ENCODE peak calls at places on chromosomes 3 and 15, in eight cellular contexts. K is activated naive CD4-positive, alpha-beta T cell treated with anti-CD3 and anti-CD28 coated beads, Interleukin-2, amount 10 ng/mL, durations not matched to agents 7 days and 5 days; B is activated CD4-positive, CD25-positive, alpha-beta regulatory T cell; C is EH; R is H7; F is GM03348; V is HTR-8/SVneo; A is EL. Z is an unnamed sample.

GRCh38 chr3:183180105-183180763 is 17.7 kb upstream of the LAMP3 start:
- DNase-seq in K (no peak), B (no peak), C (no peak), R (peak), F (no peak), V (no peak), A (no peak), Z (no peak)

GRCh38 chr15:73015493-73015892 is 36.8 kb upstream of the NEO1 start:
- DNase-seq in K (no peak), B (no peak), C (no peak), R (peak), F (no peak), V (no peak), A (no peak), Z (no peak)

GRCh38 chr3:45332493-45332892 is 55.9 kb upstream of the LARS2 start:
- DNase-seq in K (no peak), B (no peak), C (no peak), R (no peak), F (no peak), V (no peak), A (no peak), Z (no peak)

GRCh38 chr3:101828289-101828688 is 21.0 kb upstream of the NFKBIZ start:
- DNase-seq in K (no peak), B (no peak), C (peak), R (no peak), F (no peak), V (no peak), A (no peak), Z (no peak)

GRCh38 chr3:196431193-196432136 is 762 bp downstream of the UBXN7 start:
- DNase-seq in K (no peak), B (peak), C (peak), R (peak), F (peak), V (peak), A (peak), Z (no peak)

GRCh38 chr15:96340611-96341464 is 10.3 kb downstream of the NR2F2 start:
- DNase-seq in K (no peak), B (no peak), C (peak), R (peak), F (peak), V (no peak), A (peak), Z (no peak)

GRCh38 chr15:77525907-77526581 is 105.4 kb downstream of the HMG20A start:
- DNase-seq in K (no peak), B (no peak), C (no peak), R (no peak), F (no peak), V (no peak), A (no peak), Z (no peak)

GRCh38 chr3:103847081-103848062 is 1412.6 kb downstream of the ZPLD1 start:
- DNase-seq in K (no peak), B (no peak), C (no peak), R (no peak), F (no peak), V (no peak), A (no peak), Z (no peak)

GRCh38 chr15:88219623-88220022 is 36.9 kb downstream of the NTRK3 start:
- DNase-seq in K (no peak), B (no peak), C (no peak), R (no peak), F (no peak), V (no peak), A (no peak), Z (no peak)

GRCh38 chr3:69784854-69785523 is 45.7 kb downstream of the MITF start:
- DNase-seq in K (no peak), B (no peak), C (peak), R (no peak), F (peak), V (peak), A (peak), Z (peak)

GRCh38 chr3:120209425-120209824 is 75.6 kb downstream of the GPR156 start:
- DNase-seq in K (no peak), B (no peak), C (no peak), R (no peak), F (no peak), V (no peak), A (no peak), Z (no peak)

GRCh38 chr3:141074529-141074928 is 23.4 kb downstream of the SPSB4 start:
- DNase-seq in K (no peak), B (no peak), C (no peak), R (peak), F (no peak), V (no peak), A (no peak), Z (no peak)

GRCh38 chr3:44954962-44955361 is 21.0 kb downstream of the ZDHHC3 start:
- DNase-seq in K (no peak), B (no peak), C (peak), R (no peak), F (peak), V (no peak), A (peak), Z (no peak)

GRCh38 chr3:12822725-12823373 is 18.5 kb downstream of the RPL32 start:
- DNase-seq in K (no peak), B (no peak), C (no peak), R (peak), F (peak), V (peak), A (no peak), Z (no peak)

GRCh38 chr3:132978464-132978863 is 59.7 kb upstream of the TMEM108 start:
- DNase-seq in K (no peak), B (no peak), C (no peak), R (no peak), F (no peak), V (no peak), A (no peak), Z (no peak)

GRCh38 chr15:63942486-63943365 is 103.6 kb downstream of the DAPK2 start:
- DNase-seq in K (peak), B (no peak), C (no peak), R (no peak), F (no peak), V (no peak), A (no peak), Z (no peak)

GRCh38 chr3:76349715-76350480 is 564.5 kb upstream of the ZNF717 start:
- DNase-seq in K (no peak), B (no peak), C (no peak), R (no peak), F (no peak), V (no peak), A (no peak), Z (no peak)

GRCh38 chr3:11610044-11610671 is 33.6 kb downstream of the VGLL4 start:
- DNase-seq in K (no peak), B (no peak), C (no peak), R (no peak), F (no peak), V (peak), A (no peak), Z (no peak)

GRCh38 chr3:187104342-187104741 is 35.0 kb downstream of the RPL39L start:
- DNase-seq in K (no peak), B (no peak), C (no peak), R (no peak), F (no peak), V (no peak), A (no peak), Z (no peak)

GRCh38 chr3:190131329-190131728 is 10.6 kb upstream of the P3H2 start:
- DNase-seq in K (no peak), B (no peak), C (peak), R (no peak), F (no peak), V (no peak), A (peak), Z (no peak)

GRCh38 chr15:57134877-57135276 is 216.4 kb downstream of the TCF12 start:
- DNase-seq in K (no peak), B (no peak), C (peak), R (no peak), F (no peak), V (no peak), A (no peak), Z (no peak)

GRCh38 chr15:44492672-44493071 is 44.3 kb upstream of the EIF3J start:
- DNase-seq in K (no peak), B (no peak), C (no peak), R (no peak), F (no peak), V (no peak), A (no peak), Z (no peak)

GRCh38 chr15:52021128-52021671 is 2.2 kb downstream of the MAPK6 start:
- DNase-seq in K (peak), B (peak), C (peak), R (peak), F (peak), V (peak), A (peak), Z (peak)

GRCh38 chr3:71503525-71504249 is 79.8 kb downstream of the FOXP1 start:
- DNase-seq in K (no peak), B (no peak), C (peak), R (no peak), F (peak), V (peak), A (peak), Z (no peak)

GRCh38 chr3:127006781-127007436 is 24.0 kb downstream of the PLXNA1 start:
- DNase-seq in K (no peak), B (no peak), C (no peak), R (no peak), F (no peak), V (no peak), A (no peak), Z (no peak)

GRCh38 chr3:5205165-5205941 is 17.8 kb downstream of the EDEM1 start:
- DNase-seq in K (no peak), B (no peak), C (no peak), R (no peak), F (peak), V (no peak), A (no peak), Z (no peak)

GRCh38 chr3:161070252-161070930 is 34.8 kb downstream of the B3GALNT1 start:
- DNase-seq in K (no peak), B (no peak), C (no peak), R (peak), F (no peak), V (no peak), A (no peak), Z (no peak)

GRCh38 chr15:82968066-82968465 is 15.5 kb upstream of the HOMER2 start:
- DNase-seq in K (no peak), B (no peak), C (peak), R (no peak), F (peak), V (no peak), A (peak), Z (no peak)

GRCh38 chr3:160546727-160547126 is 18.6 kb downstream of the KPNA4 start:
- DNase-seq in K (no peak), B (no peak), C (no peak), R (no peak), F (no peak), V (no peak), A (no peak), Z (no peak)

GRCh38 chr15:74227968-74228722 is 8.0 kb upstream of the CCDC33 start:
- DNase-seq in K (no peak), B (no peak), C (no peak), R (peak), F (no peak), V (no peak), A (no peak), Z (no peak)

GRCh38 chr3:47877288-47877687 is 74.3 kb downstream of the DHX30 start:
- DNase-seq in K (no peak), B (no peak), C (peak), R (no peak), F (no peak), V (no peak), A (peak), Z (no peak)

GRCh38 chr15:96361309-96362000 is 31.0 kb downstream of the NR2F2 start:
- DNase-seq in K (no peak), B (no peak), C (no peak), R (peak), F (no peak), V (no peak), A (no peak), Z (no peak)

GRCh38 chr3:32757618-32758374 is 60.0 kb upstream of the TRIM71 start:
- DNase-seq in K (no peak), B (no peak), C (no peak), R (no peak), F (no peak), V (no peak), A (no peak), Z (no peak)